ENCODE peak calls at places on chromosomes 3 and 15, in four cellular contexts. Q is stromal cell of bone marrow, D is neural progenitor cell, Z is neuronal stem cell. E is an unnamed sample.

GRCh38 chr3:185052631-185053030 is 100.2 kb downstream of the C3orf70 start:
- DNase-seq in Z (no peak), D (no peak), Q (no peak), E (peak; percentile 37)

GRCh38 chr15:39365161-39365560 is 215.7 kb upstream of the THBS1 start:
- DNase-seq in Z (no peak), D (no peak), Q (no peak), E (no peak)

GRCh38 chr3:171810278-171811058 is at the start of gene PLD1:
- DNase-seq in Q (no peak), D (peak; percentile 67), Z (peak; percentile 15), E (peak; percentile 56)

GRCh38 chr15:59668571-59668970 is 11.3 kb upstream of the GTF2A2 start:
- DNase-seq in D (no peak), Z (no peak), Q (no peak), E (no peak)

GRCh38 chr3:172658344-172659245 is 52.3 kb downstream of the NCEH1 start:
- DNase-seq in Z (no peak), D (no peak), Q (peak; percentile 90), E (peak; percentile 81)

GRCh38 chr3:56966509-56966908 is 94.0 kb upstream of the SPATA12 start:
- DNase-seq in D (no peak), Z (no peak), Q (no peak), E (no peak)

GRCh38 chr15:25238716-25239470 is 199.9 kb downstream of the UBE3A start:
- DNase-seq in D (no peak), Q (no peak), Z (no peak), E (no peak)

GRCh38 chr3:148848410-148848809 is 16.7 kb upstream of the CPA3 start:
- DNase-seq in Z (no peak), D (no peak), Q (no peak), E (no peak)

GRCh38 chr3:114370537-114371174 is 76.8 kb downstream of the TIGIT start:
- DNase-seq in Z (no peak), D (peak; percentile 26), Q (no peak), E (peak; percentile 49)

GRCh38 chr3:3532544-3532943 is 266.7 kb upstream of the LRRN1 start:
- DNase-seq in D (no peak), Z (no peak), Q (no peak), E (no peak)

GRCh38 chr3:108202834-108203233 is 19.4 kb downstream of the IFT57 start:
- DNase-seq in D (no peak), Z (no peak), Q (no peak), E (peak; percentile 81)

GRCh38 chr15:61689067-61689466 is 371.2 kb downstream of the VPS13C start:
- DNase-seq in Z (no peak), Q (no peak), D (no peak), E (no peak)

GRCh38 chr15:31272558-31273257 is 53.9 kb upstream of the KLF13 start:
- DNase-seq in D (no peak), Q (no peak), Z (no peak), E (no peak)

GRCh38 chr15:45118131-45118588 is 4.0 kb downstream of the DUOXA2 start:
- DNase-seq in Z (peak; percentile 88), D (peak; percentile 95), Q (peak; percentile 81), E (peak; percentile 95)

GRCh38 chr15:87940763-87941162 is 315.8 kb downstream of the NTRK3 start:
- DNase-seq in Z (no peak), D (no peak), Q (no peak), E (no peak)

GRCh38 chr3:177640319-177640997 is 443.2 kb upstream of the TBL1XR1 start:
- DNase-seq in Z (no peak), D (no peak), Q (no peak), E (peak; percentile 33)

GRCh38 chr3:114216186-114216970 is 21.0 kb downstream of the ZNF80 start:
- DNase-seq in D (no peak), Q (peak; percentile 95), Z (no peak), E (no peak)

GRCh38 chr3:196694941-196695848 is 16.9 kb downstream of the CEP19 start:
- DNase-seq in Z (no peak), D (no peak), Q (no peak), E (no peak)

GRCh38 chr3:146466596-146466995 is 2.8 kb downstream of the PLSCR2 start:
- DNase-seq in D (no peak), Q (no peak), Z (no peak), E (no peak)

GRCh38 chr3:101171797-101172196 is 148.6 kb downstream of the IMPG2 start:
- DNase-seq in Z (no peak), D (no peak), Q (no peak), E (no peak)

GRCh38 chr15:96276438-96277210 is 53.9 kb upstream of the NR2F2 start:
- DNase-seq in Z (no peak), Q (peak; percentile 51), D (no peak), E (no peak)

GRCh38 chr3:188076176-188076575 is 77.8 kb upstream of the LPP start:
- DNase-seq in Z (no peak), Q (no peak), D (no peak), E (no peak)

E was measured in mesendoderm.